ENCODE peak calls at places on chromosomes 1 and 21, in eight cellular contexts. A, F, J, M, W, L, E and K are unnamed samples.

GRCh38 chr1:204887846-204888245 is 17.2 kb downstream of the NFASC start:
- ATAC-seq in A (no peak), F (no peak), J (peak; percentile 12), M (no peak), W (no peak), L (no peak), E (no peak), K (no peak)

GRCh38 chr1:94044290-94044790 is 76.6 kb downstream of the ABCA4 start:
- ATAC-seq in A (peak; percentile 30), F (no peak), J (peak; percentile 14), M (no peak), W (no peak), L (no peak), E (no peak), K (no peak)

GRCh38 chr1:40739455-40740008 is 44.1 kb upstream of the KCNQ4 start:
- ATAC-seq in A (no peak), F (no peak), J (no peak), M (no peak), W (no peak), L (no peak), E (no peak), K (no peak)

GRCh38 chr1:187338762-187339412 is 510.1 kb downstream of the PLA2G4A start:
- ATAC-seq in A (no peak), F (peak; percentile 69), J (no peak), M (no peak), W (no peak), L (no peak), E (no peak), K (no peak)

GRCh38 chr1:168301664-168302320 is 21.1 kb downstream of the TBX19 start:
- ATAC-seq in A (no peak), F (no peak), J (no peak), M (no peak), W (peak; percentile 98), L (no peak), E (peak; percentile 99), K (no peak)

GRCh38 chr1:204134103-204134502 is 17.7 kb downstream of the ETNK2 start:
- ATAC-seq in A (no peak), F (no peak), J (no peak), M (no peak), W (no peak), L (no peak), E (no peak), K (peak; percentile 78)

GRCh38 chr1:41152622-41153044 is 89.5 kb downstream of the SCMH1 start:
- ATAC-seq in A (peak; percentile 57), F (no peak), J (peak; percentile 73), M (no peak), W (peak; percentile 86), L (no peak), E (peak; percentile 84), K (no peak)

GRCh38 chr1:248837045-248837793 is 805 bp upstream of the ZNF672 start:
- ATAC-seq in A (no peak), F (no peak), J (no peak), M (no peak), W (no peak), L (no peak), E (no peak), K (no peak)

GRCh38 chr1:178055093-178055492 is 38.8 kb upstream of the RASAL2 start:
- ATAC-seq in A (peak; percentile 84), F (peak; percentile 80), J (peak; percentile 39), M (no peak), W (peak; percentile 83), L (no peak), E (no peak), K (no peak)

GRCh38 chr1:178938959-178939317 is 68.1 kb upstream of the ANGPTL1 start:
- ATAC-seq in A (peak; percentile 21), F (no peak), J (peak; percentile 90), M (no peak), W (no peak), L (no peak), E (peak; percentile 24), K (no peak)

GRCh38 chr21:43611598-43612369 is 47.5 kb downstream of the HSF2BP start:
- ATAC-seq in A (peak; percentile 87), F (peak; percentile 97), J (peak; percentile 80), M (no peak), W (peak; percentile 60), L (no peak), E (no peak), K (peak; percentile 63)

GRCh38 chr1:180530501-180530900 is 28.1 kb upstream of the ACBD6 start:
- ATAC-seq in A (peak; percentile 84), F (peak; percentile 27), J (peak; percentile 29), M (no peak), W (peak; percentile 97), L (no peak), E (peak; percentile 89), K (no peak)

GRCh38 chr1:225816643-225817538 is 7.0 kb downstream of the EPHX1 start:
- ATAC-seq in A (peak; percentile 2), F (peak; percentile 8), J (peak; percentile 82), M (no peak), W (no peak), L (no peak), E (no peak), K (no peak)

GRCh38 chr1:182897696-182898095 is 55.3 kb downstream of the SHCBP1L start:
- ATAC-seq in A (no peak), F (no peak), J (no peak), M (no peak), W (no peak), L (no peak), E (no peak), K (no peak)

GRCh38 chr1:209652873-209653401 is 712 bp upstream of the LAMB3 start:
- ATAC-seq in A (peak; percentile 81), F (peak; percentile 99), J (peak; percentile 30), M (no peak), W (peak; percentile 52), L (peak; percentile 39), E (peak; percentile 53), K (no peak)

GRCh38 chr1:53015508-53015860 is 46.5 kb upstream of the PODN start:
- ATAC-seq in A (peak; percentile 22), F (no peak), J (no peak), M (no peak), W (no peak), L (no peak), E (no peak), K (no peak)

GRCh38 chr1:229862017-229862774 is 204.8 kb upstream of the GALNT2 start:
- ATAC-seq in A (no peak), F (peak; percentile 74), J (no peak), M (no peak), W (no peak), L (no peak), E (no peak), K (no peak)

GRCh38 chr1:210332233-210332632 is 3.5 kb downstream of the HHAT start:
- ATAC-seq in A (no peak), F (no peak), J (no peak), M (peak; percentile 75), W (no peak), L (peak; percentile 33), E (no peak), K (no peak)